ENCODE peak calls at places on chromosomes 3 and 15, in eight cellular contexts. One of them, this sample, is unnamed.

GRCh38 chr3:41276191-41276590 is 76.9 kb downstream of the CTNNB1 start:
- DNase-seq in kidney epithelial cell: no peak
- DNase-seq in SK-N-SH: no peak
- DNase-seq in cardiac muscle cell: no peak
- DNase-seq in stomach: no peak
- DNase-seq in dorsolateral prefrontal cortex: no peak
- DNase-seq in tibial artery: no peak
- DNase-seq in IMR-90: no peak
- DNase-seq in this sample: no peak

GRCh38 chr3:16253601-16254000 is 11.1 kb downstream of the DPH3 start:
- DNase-seq in dorsolateral prefrontal cortex: peak
- DNase-seq in SK-N-SH: no peak
- DNase-seq in kidney epithelial cell: no peak
- DNase-seq in stomach: no peak
- DNase-seq in IMR-90: no peak
- DNase-seq in cardiac muscle cell: no peak
- DNase-seq in tibial artery: peak
- DNase-seq in this sample: no peak

GRCh38 chr3:69119138-69119537 is 3.3 kb downstream of the LMOD3 start:
- DNase-seq in tibial artery: no peak
- DNase-seq in kidney epithelial cell: no peak
- DNase-seq in IMR-90: no peak
- DNase-seq in SK-N-SH: no peak
- DNase-seq in stomach: no peak
- DNase-seq in dorsolateral prefrontal cortex: no peak
- DNase-seq in cardiac muscle cell: no peak
- DNase-seq in this sample: no peak

GRCh38 chr15:34795267-34796081 is at the start of gene ACTC1:
- DNase-seq in kidney epithelial cell: no peak
- DNase-seq in stomach: peak
- DNase-seq in IMR-90: peak
- DNase-seq in tibial artery: peak
- DNase-seq in SK-N-SH: no peak
- DNase-seq in cardiac muscle cell: peak
- DNase-seq in dorsolateral prefrontal cortex: peak
- DNase-seq in this sample: no peak

GRCh38 chr15:39362832-39363561 is 217.9 kb upstream of the THBS1 start:
- DNase-seq in kidney epithelial cell: peak
- DNase-seq in cardiac muscle cell: no peak
- DNase-seq in dorsolateral prefrontal cortex: no peak
- DNase-seq in IMR-90: peak
- DNase-seq in tibial artery: no peak
- DNase-seq in SK-N-SH: peak
- DNase-seq in stomach: no peak
- DNase-seq in this sample: no peak

GRCh38 chr3:42012935-42013651 is 51.2 kb upstream of the ULK4 start:
- DNase-seq in IMR-90: peak
- DNase-seq in cardiac muscle cell: peak
- DNase-seq in kidney epithelial cell: no peak
- DNase-seq in dorsolateral prefrontal cortex: peak
- DNase-seq in SK-N-SH: peak
- DNase-seq in stomach: peak
- DNase-seq in tibial artery: peak
- DNase-seq in this sample: no peak

GRCh38 chr15:45253330-45253729 is 1.3 kb downstream of the SLC28A2 start:
- DNase-seq in tibial artery: no peak
- DNase-seq in SK-N-SH: peak
- DNase-seq in kidney epithelial cell: no peak
- DNase-seq in IMR-90: no peak
- DNase-seq in stomach: no peak
- DNase-seq in dorsolateral prefrontal cortex: no peak
- DNase-seq in cardiac muscle cell: no peak
- DNase-seq in this sample: no peak

GRCh38 chr15:66496951-66497501 is 536 bp downstream of the SNAPC5 start:
- DNase-seq in dorsolateral prefrontal cortex: no peak
- DNase-seq in stomach: no peak
- DNase-seq in kidney epithelial cell: no peak
- DNase-seq in cardiac muscle cell: no peak
- DNase-seq in SK-N-SH: no peak
- DNase-seq in IMR-90: no peak
- DNase-seq in tibial artery: no peak
- DNase-seq in this sample: no peak

GRCh38 chr15:50786871-50787270 is 21.4 kb upstream of the SPPL2A start:
- DNase-seq in dorsolateral prefrontal cortex: no peak
- DNase-seq in cardiac muscle cell: no peak
- DNase-seq in kidney epithelial cell: no peak
- DNase-seq in SK-N-SH: no peak
- DNase-seq in tibial artery: no peak
- DNase-seq in stomach: no peak
- DNase-seq in IMR-90: no peak
- DNase-seq in this sample: no peak

GRCh38 chr3:106184540-106185457 is 316.0 kb upstream of the CBLB start:
- DNase-seq in stomach: no peak
- DNase-seq in SK-N-SH: no peak
- DNase-seq in kidney epithelial cell: no peak
- DNase-seq in IMR-90: no peak
- DNase-seq in cardiac muscle cell: no peak
- DNase-seq in dorsolateral prefrontal cortex: no peak
- DNase-seq in tibial artery: no peak
- DNase-seq in this sample: no peak

GRCh38 chr3:126133606-126134005 is 46.8 kb downstream of the ALDH1L1 start:
- DNase-seq in kidney epithelial cell: no peak
- DNase-seq in tibial artery: peak
- DNase-seq in IMR-90: no peak
- DNase-seq in cardiac muscle cell: no peak
- DNase-seq in SK-N-SH: no peak
- DNase-seq in stomach: no peak
- DNase-seq in dorsolateral prefrontal cortex: no peak
- DNase-seq in this sample: no peak

GRCh38 chr15:98504998-98505397 is 143.3 kb upstream of the IGF1R start:
- DNase-seq in tibial artery: no peak
- DNase-seq in dorsolateral prefrontal cortex: no peak
- DNase-seq in kidney epithelial cell: no peak
- DNase-seq in stomach: no peak
- DNase-seq in cardiac muscle cell: no peak
- DNase-seq in SK-N-SH: no peak
- DNase-seq in IMR-90: no peak
- DNase-seq in this sample: no peak

GRCh38 chr3:23952646-23953045 is 7.6 kb downstream of the NR1D2 start:
- DNase-seq in cardiac muscle cell: no peak
- DNase-seq in stomach: no peak
- DNase-seq in dorsolateral prefrontal cortex: no peak
- DNase-seq in tibial artery: no peak
- DNase-seq in IMR-90: no peak
- DNase-seq in SK-N-SH: no peak
- DNase-seq in kidney epithelial cell: no peak
- DNase-seq in this sample: no peak

GRCh38 chr3:55471084-55471483 is 16.0 kb downstream of the WNT5A start:
- DNase-seq in dorsolateral prefrontal cortex: no peak
- DNase-seq in tibial artery: no peak
- DNase-seq in cardiac muscle cell: no peak
- DNase-seq in SK-N-SH: no peak
- DNase-seq in kidney epithelial cell: no peak
- DNase-seq in stomach: no peak
- DNase-seq in IMR-90: no peak
- DNase-seq in this sample: no peak

GRCh38 chr3:55471522-55472280 is 15.4 kb downstream of the WNT5A start:
- DNase-seq in tibial artery: no peak
- DNase-seq in cardiac muscle cell: no peak
- DNase-seq in stomach: no peak
- DNase-seq in IMR-90: no peak
- DNase-seq in SK-N-SH: no peak
- DNase-seq in kidney epithelial cell: no peak
- DNase-seq in dorsolateral prefrontal cortex: no peak
- DNase-seq in this sample: no peak

GRCh38 chr3:55476515-55476914 is 10.6 kb downstream of the WNT5A start:
- DNase-seq in IMR-90: peak
- DNase-seq in kidney epithelial cell: no peak
- DNase-seq in SK-N-SH: no peak
- DNase-seq in tibial artery: no peak
- DNase-seq in stomach: no peak
- DNase-seq in cardiac muscle cell: no peak
- DNase-seq in dorsolateral prefrontal cortex: no peak
- DNase-seq in this sample: no peak

GRCh38 chr3:55474213-55474632 is 12.9 kb downstream of the WNT5A start:
- DNase-seq in stomach: no peak
- DNase-seq in cardiac muscle cell: no peak
- DNase-seq in dorsolateral prefrontal cortex: no peak
- DNase-seq in IMR-90: no peak
- DNase-seq in tibial artery: no peak
- DNase-seq in SK-N-SH: no peak
- DNase-seq in kidney epithelial cell: no peak
- DNase-seq in this sample: no peak

GRCh38 chr3:55473788-55474187 is 13.3 kb downstream of the WNT5A start:
- DNase-seq in stomach: no peak
- DNase-seq in kidney epithelial cell: no peak
- DNase-seq in IMR-90: no peak
- DNase-seq in dorsolateral prefrontal cortex: no peak
- DNase-seq in cardiac muscle cell: no peak
- DNase-seq in tibial artery: no peak
- DNase-seq in SK-N-SH: no peak
- DNase-seq in this sample: no peak
- TF ChIP-seq CTCF in stomach: no peak
- TF ChIP-seq CTCF in kidney epithelial cell: no peak
- TF ChIP-seq CTCF in IMR-90: no peak
- TF ChIP-seq CTCF in dorsolateral prefrontal cortex: no peak
- TF ChIP-seq CTCF in cardiac muscle cell: no peak
- TF ChIP-seq CTCF in tibial artery: no peak
- TF ChIP-seq CTCF in SK-N-SH: no peak
- TF ChIP-seq CTCF in this sample: no peak

GRCh38 chr3:129628169-129628522 is 21.7 kb upstream of the PLXND1 start:
- DNase-seq in kidney epithelial cell: no peak
- DNase-seq in cardiac muscle cell: no peak
- DNase-seq in stomach: no peak
- DNase-seq in dorsolateral prefrontal cortex: no peak
- DNase-seq in IMR-90: no peak
- DNase-seq in SK-N-SH: no peak
- DNase-seq in tibial artery: no peak
- DNase-seq in this sample: no peak
- H3K4me3 ChIP-seq in kidney epithelial cell: no peak
- H3K4me3 ChIP-seq in cardiac muscle cell: peak
- H3K4me3 ChIP-seq in stomach: peak
- H3K4me3 ChIP-seq in dorsolateral prefrontal cortex: peak
- H3K4me3 ChIP-seq in IMR-90: no peak
- H3K4me3 ChIP-seq in SK-N-SH: no peak
- H3K4me3 ChIP-seq in tibial artery: peak
- H3K4me3 ChIP-seq in this sample: peak

DNA sequence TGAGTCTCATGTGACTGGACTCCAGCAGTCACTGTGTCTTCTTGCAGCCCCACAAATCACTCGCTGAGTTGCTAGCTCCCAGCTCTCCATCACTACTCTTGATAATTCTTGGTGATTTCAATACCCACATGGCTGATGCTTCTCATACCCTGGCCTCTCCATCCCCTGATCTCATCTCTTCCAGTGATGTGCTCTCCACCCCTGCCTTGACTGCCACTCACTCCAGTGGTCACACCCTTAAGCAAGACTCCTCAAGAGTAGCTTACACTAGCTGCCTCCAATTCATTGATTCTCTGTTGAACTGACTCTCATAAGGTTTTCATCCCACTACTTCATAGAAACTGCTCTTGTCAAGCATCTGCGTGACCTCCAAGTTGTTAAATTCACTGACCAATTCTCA is 833 bp downstream of the GRK7 start:
- DNase-seq in tibial artery: no peak
- DNase-seq in cardiac muscle cell: no peak
- DNase-seq in stomach: no peak
- DNase-seq in kidney epithelial cell: no peak
- DNase-seq in SK-N-SH: no peak
- DNase-seq in IMR-90: no peak
- DNase-seq in dorsolateral prefrontal cortex: no peak
- DNase-seq in this sample: no peak
- TF ChIP-seq CTCF in tibial artery: no peak
- TF ChIP-seq CTCF in cardiac muscle cell: no peak
- TF ChIP-seq CTCF in stomach: no peak
- TF ChIP-seq CTCF in kidney epithelial cell: no peak
- TF ChIP-seq CTCF in SK-N-SH: no peak
- TF ChIP-seq CTCF in IMR-90: no peak
- TF ChIP-seq CTCF in dorsolateral prefrontal cortex: no peak
- TF ChIP-seq CTCF in this sample: no peak

DNA sequence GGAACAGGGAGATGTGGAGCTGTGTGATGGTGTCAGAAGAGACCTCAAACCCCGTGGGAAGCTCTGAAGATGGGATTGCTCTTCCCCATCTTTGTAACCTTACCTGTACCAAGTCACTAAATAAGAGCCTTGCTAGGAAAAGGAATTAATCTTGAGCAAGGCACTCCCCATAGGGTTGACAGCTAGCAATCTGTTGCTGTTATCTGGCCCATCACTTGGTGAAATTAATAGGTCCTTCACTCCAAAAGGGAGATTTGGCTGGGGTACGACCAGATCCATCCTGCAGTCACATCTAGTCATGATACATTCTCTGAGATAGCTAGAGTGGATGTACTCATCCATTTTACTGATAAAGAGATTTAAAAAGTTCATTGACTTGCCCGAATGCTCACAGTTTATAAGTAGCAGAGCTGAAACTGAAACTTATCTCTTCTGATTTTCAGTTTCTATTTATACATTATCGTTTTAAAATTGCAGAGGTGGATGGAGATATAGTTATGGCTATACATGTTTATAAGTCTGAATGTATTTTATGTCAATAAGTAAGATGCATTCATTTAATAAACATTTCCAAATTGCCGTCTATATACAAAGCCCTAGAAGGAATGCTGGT is 299.1 kb upstream of the MCTP2 start:
- DNase-seq in cardiac muscle cell: no peak
- DNase-seq in tibial artery: no peak
- DNase-seq in SK-N-SH: no peak
- DNase-seq in dorsolateral prefrontal cortex: no peak
- DNase-seq in IMR-90: no peak
- DNase-seq in stomach: no peak
- DNase-seq in kidney epithelial cell: no peak
- DNase-seq in this sample: no peak
- H3K4me3 ChIP-seq in cardiac muscle cell: no peak
- H3K4me3 ChIP-seq in tibial artery: no peak
- H3K4me3 ChIP-seq in SK-N-SH: no peak
- H3K4me3 ChIP-seq in dorsolateral prefrontal cortex: no peak
- H3K4me3 ChIP-seq in IMR-90: no peak
- H3K4me3 ChIP-seq in stomach: no peak
- H3K4me3 ChIP-seq in kidney epithelial cell: no peak
- H3K4me3 ChIP-seq in this sample: no peak